ENCODE peak calls at places on chromosomes 16 and 17, in five cellular contexts. K, J, E, U and O are unnamed samples.

GRCh38 chr17:63786961-63787711 is 13.2 kb downstream of the DDX42 start:
- DNase-seq in K (no peak), J (no peak), E (peak; percentile 46), U (no peak), O (no peak)

GRCh38 chr16:72468582-72468981 is 296.6 kb upstream of the PMFBP1 start:
- DNase-seq in K (no peak), J (no peak), E (no peak), U (no peak), O (no peak)

GRCh38 chr16:47970291-47970931 is 185.4 kb downstream of the ABCC12 start:
- DNase-seq in K (no peak), J (no peak), E (peak; percentile 65), U (peak; percentile 13), O (no peak)

GRCh38 chr16:84874553-84874952 is 54.8 kb downstream of the CRISPLD2 start:
- DNase-seq in K (no peak), J (no peak), E (no peak), U (no peak), O (no peak)

GRCh38 chr16:14050297-14051027 is 20.7 kb upstream of the MRTFB start:
- DNase-seq in K (no peak), J (no peak), E (peak; percentile 56), U (no peak), O (peak; percentile 29)

GRCh38 chr17:43696891-43697290 is 35.2 kb upstream of the MEOX1 start:
- DNase-seq in K (no peak), J (no peak), E (no peak), U (no peak), O (no peak)

GRCh38 chr17:28030386-28030785 is 12.1 kb upstream of the NLK start:
- DNase-seq in K (no peak), J (no peak), E (no peak), U (no peak), O (peak; percentile 58)

GRCh38 chr17:76438906-76439305 is 14.0 kb downstream of the UBE2O start:
- DNase-seq in K (no peak), J (no peak), E (peak; percentile 75), U (no peak), O (no peak)

GRCh38 chr17:2049333-2050245 is 5.3 kb upstream of the HIC1 start:
- DNase-seq in K (peak; percentile 82), J (peak; percentile 93), E (peak; percentile 61), U (no peak), O (peak; percentile 82)

GRCh38 chr17:60149691-60150582 is at the start of gene CA4:
- DNase-seq in K (no peak), J (no peak), E (no peak), U (no peak), O (peak; percentile 41)

GRCh38 chr17:3962217-3963069 is 1.8 kb downstream of the ATP2A3 start:
- DNase-seq in K (no peak), J (no peak), E (no peak), U (no peak), O (no peak)

DNA sequence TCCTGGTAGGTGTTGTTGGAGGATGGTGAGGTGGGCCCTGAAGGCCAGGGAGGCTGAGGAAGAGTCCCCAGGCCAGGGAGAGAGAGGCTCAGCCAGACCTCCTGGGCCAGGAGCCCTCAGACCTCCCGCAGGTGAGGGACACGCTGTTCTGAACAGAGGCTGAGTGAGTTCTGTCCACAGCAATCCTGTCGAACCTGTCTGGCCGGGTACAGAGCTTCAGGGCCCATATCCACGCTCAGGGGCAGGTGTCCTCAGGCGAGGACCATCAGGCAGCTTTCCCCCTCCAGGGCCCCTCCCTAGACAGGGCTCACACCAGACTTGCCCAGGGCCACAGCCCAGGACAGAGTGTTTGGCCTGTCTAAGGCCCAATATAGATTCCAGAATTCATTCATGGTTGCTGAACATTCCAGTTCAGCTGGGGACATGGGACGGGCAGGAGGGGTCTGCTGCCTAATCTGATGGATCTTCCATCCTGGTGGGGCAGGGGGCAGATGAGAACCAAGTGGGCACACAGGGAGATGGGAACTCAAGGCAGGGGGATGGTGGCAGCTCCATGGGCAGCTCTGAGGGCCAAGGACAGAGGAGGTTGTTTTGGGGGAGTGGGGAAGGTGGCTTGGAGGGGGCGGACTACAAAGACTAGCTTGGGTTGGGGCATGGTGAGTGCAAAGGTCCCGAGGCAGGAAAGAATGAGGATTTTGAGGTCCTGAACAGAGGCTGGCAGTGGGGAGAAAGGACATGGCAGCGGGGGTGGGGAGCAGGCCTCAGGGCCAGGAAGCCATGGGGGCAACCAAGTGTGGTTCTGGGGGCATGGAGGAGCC is 23.4 kb upstream of the MPRIP start:
- DNase-seq in K (no peak), J (no peak), E (peak; percentile 91), U (no peak), O (no peak)
- H3K27ac ChIP-seq in K (no peak overlapping the region), J (no peak overlapping the region), E (peak overlapping the region; percentile 96), U (no peak overlapping the region), O (peak overlapping the region; percentile 86)

GRCh38 chr17:6893382-6894205 is 62.1 kb upstream of the TEKT1 start:
- DNase-seq in K (no peak), J (no peak), E (no peak), U (no peak), O (peak; percentile 56)
- H3K4me3 ChIP-seq in K (no peak overlapping the region), J (no peak overlapping the region), E (no peak overlapping the region), U (no peak overlapping the region), O (no peak overlapping the region)

DNA sequence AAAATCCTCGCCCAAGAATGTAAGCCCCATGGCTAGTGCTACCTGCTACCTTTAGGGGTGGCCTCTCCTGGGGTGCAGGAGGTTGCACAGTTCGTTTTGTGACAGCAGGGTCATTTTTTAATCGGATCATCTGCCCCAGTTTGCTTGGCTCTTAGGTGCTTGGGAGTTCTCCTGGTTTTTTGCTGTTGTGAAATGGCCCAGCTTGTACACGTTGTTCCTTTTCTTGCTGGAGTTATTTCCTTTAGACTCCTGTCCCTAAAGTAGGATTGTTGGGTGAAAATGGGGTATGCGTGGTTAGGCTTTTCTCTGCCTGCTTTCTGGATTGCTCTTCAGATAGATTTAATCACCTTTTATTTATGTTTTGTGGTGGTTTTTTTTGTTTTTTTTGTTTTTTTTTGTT is 25.8 kb downstream of the ABCC1 start:
- DNase-seq in K (peak; percentile 53), J (no peak), E (no peak), U (no peak), O (no peak)
- H3K9me3 ChIP-seq in K (no peaks in the 10 kb centered on the region), J (peaks cover 4% of the 10 kb centered on the region), E (no peaks in the 10 kb centered on the region), U (peaks cover 4% of the 10 kb centered on the region), O (no peaks in the 10 kb centered on the region)

DNA sequence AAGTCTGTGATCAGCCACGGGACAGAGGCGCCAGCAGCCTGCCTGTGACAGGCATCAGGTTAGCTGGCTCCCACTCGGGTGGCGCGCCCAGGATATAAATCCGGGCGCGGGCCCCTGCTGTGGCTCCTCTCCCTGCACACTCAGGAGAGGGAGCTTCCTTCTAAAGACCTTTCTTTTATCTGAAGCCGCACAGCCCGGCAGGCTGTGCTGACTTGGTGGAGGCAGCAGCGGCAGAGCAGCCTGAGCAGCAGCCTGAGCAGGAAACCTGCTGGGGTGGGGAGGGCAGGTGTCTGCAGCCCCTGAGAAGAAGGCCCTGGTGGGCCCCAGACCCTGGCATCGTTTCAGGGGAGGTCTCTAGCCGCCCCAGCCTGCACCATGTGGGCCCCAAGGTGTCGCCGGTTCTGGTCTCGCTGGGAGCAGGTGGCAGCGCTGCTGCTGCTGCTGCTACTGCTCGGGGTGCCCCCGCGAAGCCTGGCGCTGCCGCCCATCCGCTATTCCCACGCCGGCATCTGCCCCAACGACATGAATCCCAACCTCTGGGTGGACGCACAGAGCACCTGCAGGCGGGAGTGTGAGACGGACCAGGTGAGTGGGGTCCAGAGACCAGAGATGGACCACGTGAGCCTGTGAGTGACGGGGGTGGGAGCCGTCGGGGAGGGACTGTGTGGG is at the start of gene WFIKKN2:
- DNase-seq in K (no peak), J (no peak), E (no peak), U (no peak), O (peak; percentile 56)
- H3K27ac ChIP-seq in K (no peak within 1 kb of the TSS), J (no peak within 1 kb of the TSS), E (no peak within 1 kb of the TSS), U (peak within 1 kb of the TSS; percentile 21), O (no peak within 1 kb of the TSS)

DNA sequence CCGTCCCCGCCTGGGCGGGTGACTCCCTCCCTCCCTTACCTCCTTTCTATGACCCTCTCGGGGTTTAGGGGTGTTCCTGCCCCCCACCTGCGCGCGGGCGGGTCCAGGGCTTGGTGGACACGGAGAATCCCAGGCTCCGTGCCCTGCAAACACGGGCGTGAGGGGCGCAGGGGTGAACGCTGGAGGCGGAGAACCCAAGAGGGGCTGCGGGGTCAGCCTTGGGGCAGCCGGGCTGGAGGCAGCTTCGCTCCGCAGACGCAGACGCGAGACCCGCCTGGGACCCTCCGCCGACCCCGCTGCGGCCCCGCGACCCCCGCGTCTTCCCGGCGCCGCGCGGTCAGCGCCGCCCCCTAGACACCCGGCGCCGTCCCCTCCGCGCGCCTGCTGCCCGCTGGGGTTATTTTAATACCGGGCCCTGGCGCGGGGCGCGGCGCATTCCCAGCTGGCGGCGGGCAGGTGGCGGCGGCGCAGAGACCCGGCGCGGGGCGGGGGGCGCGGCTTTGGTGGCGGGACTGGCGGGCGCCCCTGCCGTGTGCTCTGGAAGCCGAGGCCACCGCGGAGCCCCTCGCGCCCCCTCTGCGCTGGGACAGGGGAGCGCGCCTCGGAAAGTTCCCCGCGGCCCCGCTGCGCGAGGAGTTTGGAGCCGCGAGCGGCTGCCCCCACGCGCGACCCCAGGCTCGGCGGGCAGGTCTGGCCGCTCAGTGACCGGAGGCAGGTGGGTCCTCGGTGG is at the start of gene UTS2R:
- DNase-seq in K (no peak), J (no peak), E (no peak), U (no peak), O (peak; percentile 40)
- H3K4me3 ChIP-seq in K (peak within 1 kb of the TSS; percentile 29), J (no peak within 1 kb of the TSS), E (peak within 1 kb of the TSS; percentile 68), U (peak within 1 kb of the TSS; percentile 40), O (peak within 1 kb of the TSS; percentile 36)

GRCh38 chr17:22305356-22306071 is 613.2 kb downstream of the KCNJ18 start:
- DNase-seq in K (no peak), J (no peak), E (no peak), U (no peak), O (no peak)

GRCh38 chr17:22310717-22311686 is 618.7 kb downstream of the KCNJ18 start:
- DNase-seq in K (no peak), J (no peak), E (peak; percentile 29), U (no peak), O (no peak)
- H3K9me3 ChIP-seq in K (peaks cover 6% of the 10 kb centered on the region), J (no peaks in the 10 kb centered on the region), E (no peaks in the 10 kb centered on the region), U (peaks cover 12% of the 10 kb centered on the region), O (no peaks in the 10 kb centered on the region)

GRCh38 chr17:81059026-81059425 is 24.1 kb downstream of the BAIAP2 start:
- DNase-seq in K (no peak), J (no peak), E (no peak), U (no peak), O (no peak)
- H3K27ac ChIP-seq in K (no peak overlapping the region), J (no peak overlapping the region), E (no peak overlapping the region), U (no peak overlapping the region), O (no peak overlapping the region)

GRCh38 chr16:1298406-1298805 is 11.0 kb upstream of the UBE2I start:
- DNase-seq in K (no peak), J (no peak), E (no peak), U (no peak), O (no peak)
- H3K4me3 ChIP-seq in K (no peak overlapping the region), J (no peak overlapping the region), E (no peak overlapping the region), U (no peak overlapping the region), O (peak overlapping the region; percentile 38)